ENCODE peak calls at places on chromosomes 6 and 20, in five cellular contexts. K is nephron progenitor cell, I is uterus, L is natural killer cell, R is AG10803. A is an unnamed sample.

GRCh38 chr20:32231847-32232246 is 24.2 kb downstream of the POFUT1 start:
- DNase-seq in R (no peak), L (no peak), I (no peak), K (no peak), A (no peak)

GRCh38 chr6:54861846-54862616 is 15.5 kb downstream of the FAM83B start:
- DNase-seq in R (no peak), I (no peak), L (no peak), K (no peak), A (no peak)

GRCh38 chr6:108651781-108652227 is 91.1 kb downstream of the FOXO3 start:
- DNase-seq in R (peak; percentile 94), I (peak; percentile 74), L (no peak), K (no peak), A (peak; percentile 88)

GRCh38 chr20:50487397-50487796 is 22.8 kb upstream of the PTPN1 start:
- DNase-seq in K (no peak), R (no peak), L (no peak), I (no peak), A (no peak)

GRCh38 chr20:47231382-47232042 is 125.0 kb downstream of the ZMYND8 start:
- DNase-seq in I (no peak), K (no peak), R (peak; percentile 24), L (no peak), A (peak; percentile 4)

GRCh38 chr6:21143651-21144050 is 449.9 kb upstream of the SOX4 start:
- DNase-seq in L (no peak), K (no peak), I (no peak), R (no peak), A (no peak)

GRCh38 chr6:93416575-93417420 is 2.6 kb downstream of the EPHA7 start:
- DNase-seq in L (no peak), K (peak; percentile 69), R (no peak), I (no peak), A (no peak)

GRCh38 chr6:168157272-168158007 is 78.4 kb upstream of the FRMD1 start:
- DNase-seq in I (peak; percentile 82), R (peak; percentile 63), L (no peak), K (peak; percentile 38), A (peak; percentile 82)

GRCh38 chr20:25116746-25117457 is 35.0 kb upstream of the VSX1 start:
- DNase-seq in L (no peak), K (no peak), R (no peak), I (no peak), A (no peak)

GRCh38 chr6:18307006-18307405 is 42.7 kb upstream of the DEK start:
- DNase-seq in K (no peak), L (no peak), I (no peak), R (peak; percentile 98), A (peak; percentile 47)

GRCh38 chr20:37418591-37418990 is 72.7 kb downstream of the SRC start:
- DNase-seq in L (no peak), I (no peak), R (peak; percentile 48), K (no peak), A (no peak)

GRCh38 chr20:37420610-37421009 is 74.7 kb downstream of the SRC start:
- DNase-seq in L (no peak), R (no peak), I (no peak), K (no peak), A (no peak)

GRCh38 chr20:37421060-37421639 is 75.2 kb downstream of the SRC start:
- DNase-seq in K (no peak), I (no peak), R (no peak), L (no peak), A (no peak)

GRCh38 chr20:37419307-37419706 is 73.4 kb downstream of the SRC start:
- DNase-seq in K (no peak), L (no peak), I (no peak), R (no peak), A (no peak)

GRCh38 chr20:37419774-37420542 is 74.0 kb downstream of the SRC start:
- DNase-seq in R (no peak), I (no peak), K (no peak), L (no peak), A (no peak)
- TF ChIP-seq CTCF in R (no peak), I (no peak), K (no peak), L (no peak), A (no peak)

GRCh38 chr6:25017932-25018581 is 82.3 kb upstream of the RIPOR2 start:
- DNase-seq in I (peak; percentile 61), L (peak; percentile 69), K (peak; percentile 50), R (peak; percentile 55), A (no peak)
- TF ChIP-seq CTCF in I (peak; percentile 28), L (peak; percentile 88), K (peak; percentile 65), R (peak; percentile 64), A (peak; percentile 60)

GRCh38 chr6:113969888-113970807 is 800 bp downstream of the HDAC2 start:
- DNase-seq in R (peak; percentile 29), I (peak; percentile 47), L (peak; percentile 52), K (peak; percentile 65), A (no peak)

GRCh38 chr6:113968472-113968871 is 2.5 kb downstream of the HDAC2 start:
- DNase-seq in R (no peak), K (no peak), I (no peak), L (no peak), A (no peak)

GRCh38 chr6:113967777-113968176 is 3.2 kb downstream of the HDAC2 start:
- DNase-seq in K (no peak), I (no peak), R (no peak), L (no peak), A (no peak)

GRCh38 chr6:113971786-113972185 is 838 bp upstream of the HDAC2 start:
- DNase-seq in R (no peak), L (no peak), I (no peak), K (no peak), A (no peak)

DNA sequence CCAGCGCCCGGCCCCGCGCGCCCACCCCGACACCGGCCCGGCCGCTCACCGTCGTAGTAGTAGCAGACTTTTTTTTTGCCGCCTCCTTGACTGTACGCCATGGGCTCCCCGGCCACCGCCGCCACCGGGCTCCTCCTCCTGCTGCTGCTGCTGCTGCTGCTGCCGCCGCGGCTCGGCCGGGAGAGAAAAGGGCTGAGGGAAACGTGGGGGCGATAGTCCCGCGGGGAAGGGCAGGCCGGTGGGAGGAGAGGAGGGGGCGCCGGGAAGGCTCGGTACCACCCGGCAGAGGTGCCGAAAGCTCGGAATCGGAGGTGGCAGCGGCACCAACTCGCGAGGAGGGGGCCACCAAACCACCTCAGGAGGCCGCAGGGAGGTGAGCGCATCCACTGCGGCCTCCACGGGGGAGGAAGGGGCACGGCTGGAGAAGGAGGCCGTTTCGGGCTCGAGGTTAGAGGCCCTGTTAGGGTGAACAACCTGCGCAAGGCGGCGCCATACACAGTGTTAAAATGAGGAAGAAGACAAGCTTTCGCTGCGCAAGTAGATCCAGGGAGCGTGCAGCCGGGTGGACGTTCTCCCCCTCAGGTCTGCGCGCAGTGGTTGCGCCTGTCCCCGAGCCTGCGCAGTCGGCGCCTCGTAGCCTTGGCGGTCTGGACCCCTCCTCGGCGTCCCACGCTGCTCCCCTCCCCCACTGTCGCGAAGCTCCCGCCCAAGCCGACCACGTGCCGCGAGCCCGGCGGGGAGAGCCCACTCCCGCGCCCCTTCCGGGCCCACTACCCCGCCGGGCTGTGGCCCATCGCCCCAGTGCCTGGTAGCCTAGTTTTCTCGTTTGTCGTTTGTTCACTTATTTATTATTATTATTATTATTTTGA is at the start of gene HDAC2:
- DNase-seq in L (peak; percentile 80), R (peak; percentile 73), I (peak; percentile 75), K (peak; percentile 87), A (peak; percentile 27)
- TF ChIP-seq CTCF in L (no peak), R (no peak), I (no peak), K (no peak), A (no peak)

GRCh38 chr20:63370623-63371176 is 9.6 kb upstream of the CHRNA4 start:
- DNase-seq in K (no peak), R (no peak), L (no peak), I (no peak), A (no peak)

GRCh38 chr20:63371346-63371865 is 10.3 kb upstream of the CHRNA4 start:
- DNase-seq in L (no peak), K (no peak), R (no peak), I (no peak), A (no peak)

GRCh38 chr20:63369024-63369530 is 7.9 kb upstream of the CHRNA4 start:
- DNase-seq in I (no peak), K (no peak), L (no peak), R (no peak), A (no peak)

GRCh38 chr20:63368151-63368550 is 7.0 kb upstream of the CHRNA4 start:
- DNase-seq in R (no peak), L (no peak), K (no peak), I (no peak), A (no peak)

DNA sequence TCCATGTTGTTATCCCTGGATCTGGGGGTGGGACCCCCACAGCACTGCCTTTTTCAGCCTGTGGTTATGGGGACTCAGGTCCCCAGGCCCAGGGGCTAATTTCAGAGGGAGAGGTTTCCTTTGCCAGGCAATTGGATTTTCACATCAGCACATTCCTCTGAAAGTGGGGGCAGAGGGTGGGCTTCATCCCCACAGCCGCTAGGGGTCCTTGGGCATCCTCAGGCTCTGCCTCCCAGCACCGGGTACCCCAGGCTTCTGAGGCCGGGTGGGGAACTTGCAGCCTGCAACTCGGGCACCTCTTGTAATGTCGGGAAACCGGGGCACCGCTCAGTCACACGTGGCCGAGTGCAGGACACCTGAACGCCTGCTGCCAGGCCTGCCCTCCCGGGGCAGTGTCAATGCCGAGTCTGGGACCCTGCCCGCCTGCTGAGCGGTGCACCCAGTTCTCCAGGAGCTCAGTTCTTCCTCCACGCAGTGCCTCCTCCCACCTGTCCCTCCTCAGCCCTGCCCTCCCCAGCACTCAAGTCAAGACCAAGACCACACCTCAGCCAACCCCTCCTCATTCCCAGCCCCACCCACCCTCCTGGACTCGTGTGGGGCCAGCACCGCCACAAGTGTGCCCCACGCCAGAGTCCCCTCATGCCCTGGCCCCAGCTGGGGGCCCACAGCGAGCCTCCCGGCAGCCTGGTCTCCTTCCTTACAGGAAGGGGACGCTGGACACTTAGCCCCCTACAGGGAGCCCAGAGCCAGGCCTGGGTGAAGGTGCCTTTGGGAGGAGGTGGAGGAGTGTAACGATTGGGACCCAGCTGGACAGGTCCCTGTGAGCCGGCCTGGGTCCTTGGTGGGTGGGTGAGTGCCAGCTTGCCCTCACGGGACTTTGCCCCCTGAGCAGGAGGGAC is 8.8 kb upstream of the CHRNA4 start:
- DNase-seq in R (no peak), K (no peak), L (no peak), I (no peak), A (no peak)
- TF ChIP-seq CTCF in R (no peak), K (peak; percentile 12), L (no peak), I (no peak), A (no peak)

GRCh38 chr6:85771925-85772430 is 129.3 kb upstream of the SYNCRIP start:
- DNase-seq in K (no peak), R (no peak), I (no peak), L (no peak), A (no peak)

GRCh38 chr6:85772641-85773040 is 130.0 kb upstream of the SYNCRIP start:
- DNase-seq in I (no peak), K (no peak), L (no peak), R (no peak), A (no peak)

GRCh38 chr6:85771455-85771854 is 128.8 kb upstream of the SYNCRIP start:
- DNase-seq in K (no peak), L (no peak), R (no peak), I (no peak), A (no peak)

DNA sequence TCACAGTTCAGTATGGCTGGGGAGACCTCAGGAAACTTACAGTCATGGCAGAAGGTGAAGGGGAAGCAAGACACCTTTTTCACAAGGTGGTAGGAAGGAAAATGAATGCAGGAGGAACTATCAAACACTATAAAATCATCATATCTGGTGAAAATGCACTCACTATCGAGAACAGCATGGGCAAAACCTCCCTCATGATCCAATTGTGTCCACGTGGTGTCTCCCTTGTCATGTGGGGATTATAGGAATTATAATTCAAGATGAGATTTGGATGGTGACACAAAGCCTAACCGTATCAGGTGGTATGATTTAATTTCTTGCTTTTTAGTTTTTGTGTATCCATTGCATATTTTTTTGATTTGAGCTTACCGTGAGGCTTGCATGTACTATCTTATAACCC is 133.2 kb upstream of the SYNCRIP start:
- DNase-seq in I (no peak), R (no peak), L (no peak), K (no peak), A (no peak)
- TF ChIP-seq CTCF in I (no peak), R (no peak), L (no peak), K (no peak), A (no peak)

A was measured in AG09309.